ENCODE peak calls at places on chromosomes 16 and 17, in nine cellular contexts. M is mesenchymal stem cell; U is stimulated activated naive CD8-positive, alpha-beta T cell treated with anti-CD3 and anti-CD28 coated beads, Interleukin-15, Interleukin-2, amounts not matched to agents 100 U/mL and 50 U/mL, for 24 hours; W is osteoblast; O is Peyer's patch; F is cardiac fibroblast; L is C1 segment of cervical spinal cord; G is IMR-90; R is MM.1S. E is an unnamed sample.

GRCh38 chr17:74512624-74513084 is 18.6 kb downstream of the CD300LB start:
- DNase-seq in M (no peak), U (peak; percentile 76), W (no peak), O (no peak), F (peak; percentile 2), L (no peak), G (no peak), R (no peak), E (no peak)

GRCh38 chr16:87344931-87345631 is 27.9 kb upstream of the C16orf95 start:
- DNase-seq in M (no peak), U (peak; percentile 59), W (no peak), O (peak; percentile 60), F (no peak), L (no peak), G (no peak), R (no peak), E (no peak)

GRCh38 chr17:20059728-20060188 is 50.6 kb downstream of the SPECC1 start:
- DNase-seq in M (peak; percentile 26), U (no peak), W (peak; percentile 46), O (no peak), F (peak; percentile 77), L (no peak), G (peak; percentile 23), R (peak; percentile 84), E (no peak)

GRCh38 chr17:36612323-36612722 is 10.9 kb downstream of the MRM1 start:
- DNase-seq in M (no peak), U (no peak), W (no peak), O (no peak), F (no peak), L (no peak), G (no peak), R (no peak), E (no peak)

GRCh38 chr17:18992454-18993130 is 12.0 kb downstream of the FAM83G start:
- DNase-seq in M (no peak), U (peak; percentile 15), W (no peak), O (no peak), F (no peak), L (no peak), G (no peak), R (peak; percentile 91), E (no peak)

GRCh38 chr16:85878875-85879274 is 20.1 kb upstream of the IRF8 start:
- DNase-seq in M (peak; percentile 66), U (no peak), W (no peak), O (no peak), F (peak; percentile 81), L (no peak), G (peak; percentile 71), R (no peak), E (no peak)

GRCh38 chr16:12262454-12263180 is 286.1 kb downstream of the SNX29 start:
- DNase-seq in M (no peak), U (no peak), W (peak; percentile 26), O (peak; percentile 60), F (peak; percentile 5), L (no peak), G (peak; percentile 29), R (no peak), E (no peak)

GRCh38 chr17:74442670-74443515 is 11.0 kb downstream of the GPRC5C start:
- DNase-seq in M (no peak), U (peak; percentile 50), W (peak; percentile 52), O (peak; percentile 90), F (peak; percentile 31), L (no peak), G (no peak), R (no peak), E (no peak)

GRCh38 chr16:79054593-79054992 is 545.9 kb downstream of the MAF start:
- DNase-seq in M (no peak), U (no peak), W (no peak), O (no peak), F (no peak), L (no peak), G (no peak), R (no peak), E (no peak)

GRCh38 chr17:12859520-12859919 is 70.2 kb downstream of the ARHGAP44 start:
- DNase-seq in M (no peak), U (no peak), W (peak; percentile 54), O (no peak), F (peak; percentile 66), L (no peak), G (peak; percentile 13), R (no peak), E (no peak)

GRCh38 chr16:76235025-76235424 is 42.2 kb upstream of the CNTNAP4 start:
- DNase-seq in M (no peak), U (no peak), W (no peak), O (no peak), F (no peak), L (no peak), G (no peak), R (no peak), E (no peak)

GRCh38 chr17:78724544-78724943 is 57.5 kb downstream of the CYTH1 start:
- DNase-seq in M (no peak), U (no peak), W (no peak), O (no peak), F (no peak), L (no peak), G (no peak), R (peak; percentile 7), E (no peak)

GRCh38 chr17:72618018-72618509 is 474.4 kb downstream of the SLC39A11 start:
- DNase-seq in M (no peak), U (peak; percentile 12), W (no peak), O (peak; percentile 93), F (no peak), L (no peak), G (no peak), R (no peak), E (no peak)

GRCh38 chr17:81251091-81251942 is 12.2 kb downstream of the NDUFAF8 start:
- DNase-seq in M (no peak), U (no peak), W (no peak), O (peak; percentile 87), F (no peak), L (no peak), G (no peak), R (no peak), E (peak; percentile 92)

GRCh38 chr17:30290696-30291570 is 811 bp downstream of the BLMH start:
- DNase-seq in M (peak; percentile 59), U (peak; percentile 61), W (peak; percentile 75), O (peak; percentile 65), F (peak; percentile 42), L (no peak), G (peak; percentile 21), R (peak; percentile 56), E (no peak)

GRCh38 chr16:77307764-77308561 is 108.8 kb downstream of the SYCE1L start:
- DNase-seq in M (peak; percentile 53), U (no peak), W (no peak), O (no peak), F (peak; percentile 93), L (no peak), G (peak; percentile 50), R (peak; percentile 43), E (no peak)

GRCh38 chr16:81600275-81600674 is 155.7 kb downstream of the CMIP start:
- DNase-seq in M (peak; percentile 91), U (no peak), W (peak; percentile 85), O (no peak), F (peak; percentile 59), L (no peak), G (peak; percentile 62), R (no peak), E (no peak)